ENCODE peak calls at places on chromosome 1, in four cellular contexts. K is CD4-positive, alpha-beta T cell; Q is tibial artery; S is CD4-positive, alpha-beta memory T cell. R is an unnamed sample.

GRCh38 chr1:95369985-95370670 is 136.1 kb downstream of the RWDD3 start:
- DNase-seq in K (no peak), S (no peak), Q (no peak), R (no peak)

GRCh38 chr1:168958562-168959289 is 147.8 kb upstream of the ATP1B1 start:
- DNase-seq in Q (no peak), S (no peak), K (no peak), R (no peak)

GRCh38 chr1:52825868-52826267 is 16.7 kb upstream of the ZYG11A start:
- DNase-seq in S (no peak), K (no peak), Q (no peak), R (no peak)

GRCh38 chr1:108801101-108801500 is 54.6 kb downstream of the STXBP3 start:
- DNase-seq in K (no peak), Q (no peak), S (no peak), R (no peak)

GRCh38 chr1:230542681-230543080 is 99.6 kb upstream of the COG2 start:
- DNase-seq in K (no peak), S (no peak), Q (no peak), R (no peak)

GRCh38 chr1:224528900-224529299 is 87.2 kb upstream of the CNIH3 start:
- DNase-seq in S (no peak), K (no peak), Q (no peak), R (no peak)

GRCh38 chr1:181251001-181251712 is 162.7 kb downstream of the IER5 start:
- DNase-seq in S (no peak), K (no peak), Q (no peak), R (peak)

GRCh38 chr1:67888707-67889106 is 55.4 kb upstream of the GNG12 start:
- DNase-seq in Q (no peak), S (no peak), K (no peak), R (no peak)

GRCh38 chr1:169250022-169250421 is 117.6 kb downstream of the NME7 start:
- DNase-seq in Q (no peak), S (no peak), K (no peak), R (no peak)

GRCh38 chr1:66244429-66244828 is 289.5 kb upstream of the SGIP1 start:
- DNase-seq in K (no peak), Q (no peak), S (no peak), R (no peak)

GRCh38 chr1:217040696-217041095 is 317.5 kb upstream of the ESRRG start:
- DNase-seq in K (no peak), Q (no peak), S (no peak), R (no peak)

GRCh38 chr1:165395522-165396300 is 39.2 kb upstream of the LMX1A start:
- DNase-seq in K (no peak), Q (no peak), S (no peak), R (peak)

GRCh38 chr1:30541721-30542485 is 181.5 kb downstream of the MATN1 start:
- DNase-seq in K (no peak), Q (no peak), S (no peak), R (no peak)

GRCh38 chr1:239250353-239251035 is 135.9 kb upstream of the CHRM3 start:
- DNase-seq in K (no peak), S (no peak), Q (no peak), R (no peak)

GRCh38 chr1:150995896-150996295 is 10.8 kb downstream of the MINDY1 start:
- DNase-seq in S (peak), Q (peak), K (no peak), R (no peak)

GRCh38 chr1:32813941-32814739 is 3.0 kb downstream of the YARS1 start:
- DNase-seq in K (no peak), S (no peak), Q (no peak), R (peak)

GRCh38 chr1:173307845-173308244 is 100.7 kb upstream of the TNFSF4 start:
- DNase-seq in S (no peak), Q (no peak), K (no peak), R (no peak)

GRCh38 chr1:155068599-155068998 is 5.1 kb downstream of the EFNA4 start:
- DNase-seq in K (no peak), Q (no peak), S (no peak), R (no peak)

GRCh38 chr1:40909281-40909680 is 47.1 kb upstream of the CITED4 start:
- DNase-seq in K (no peak), S (no peak), Q (no peak), R (no peak)

GRCh38 chr1:234779160-234779538 is 169.2 kb upstream of the IRF2BP2 start:
- DNase-seq in S (no peak), K (no peak), Q (no peak), R (no peak)

GRCh38 chr1:12335815-12336214 is 106.0 kb downstream of the VPS13D start:
- DNase-seq in K (no peak), Q (no peak), S (no peak), R (no peak)

GRCh38 chr1:110118636-110119396 is 6.6 kb downstream of the UBL4B start:
- DNase-seq in K (no peak), S (no peak), Q (no peak), R (no peak)

GRCh38 chr1:1199141-1199960 is 7.0 kb downstream of the TNFRSF18 start:
- DNase-seq in K (no peak), S (no peak), Q (no peak), R (no peak)

GRCh38 chr1:211908951-211909350 is 78.4 kb upstream of the LPGAT1 start:
- DNase-seq in S (no peak), Q (no peak), K (no peak), R (no peak)

GRCh38 chr1:181334724-181335123 is 148.6 kb upstream of the CACNA1E start:
- DNase-seq in S (no peak), Q (no peak), K (no peak), R (no peak)

GRCh38 chr1:52403566-52404115 is 582 bp downstream of the ORC1 start:
- DNase-seq in Q (no peak), K (peak), S (peak), R (peak)

GRCh38 chr1:193927550-193927949 is 741.1 kb upstream of the B3GALT2 start:
- DNase-seq in S (no peak), Q (no peak), K (no peak), R (no peak)

GRCh38 chr1:209435654-209436566 is 147.6 kb upstream of the CAMK1G start:
- DNase-seq in Q (peak), S (no peak), K (no peak), R (peak)

GRCh38 chr1:200483491-200484143 is 73.8 kb upstream of the ZNF281 start:
- DNase-seq in S (no peak), K (no peak), Q (no peak), R (peak)

GRCh38 chr1:218851601-218852000 is 322.1 kb upstream of the LYPLAL1 start:
- DNase-seq in K (no peak), Q (no peak), S (no peak), R (no peak)

GRCh38 chr1:84598846-84599741 is 24.9 kb upstream of the CTBS start:
- DNase-seq in S (no peak), Q (no peak), K (no peak), R (peak)

GRCh38 chr1:226904772-226905171 is 34.4 kb downstream of the PSEN2 start:
- DNase-seq in K (no peak), S (no peak), Q (no peak), R (no peak)

GRCh38 chr1:204348722-204349121 is 11.0 kb downstream of the PLEKHA6 start:
- DNase-seq in S (no peak), K (no peak), Q (peak), R (no peak)

GRCh38 chr1:45864124-45864721 is 60.8 kb downstream of the MAST2 start:
- DNase-seq in Q (no peak), S (no peak), K (no peak), R (no peak)

DNA sequence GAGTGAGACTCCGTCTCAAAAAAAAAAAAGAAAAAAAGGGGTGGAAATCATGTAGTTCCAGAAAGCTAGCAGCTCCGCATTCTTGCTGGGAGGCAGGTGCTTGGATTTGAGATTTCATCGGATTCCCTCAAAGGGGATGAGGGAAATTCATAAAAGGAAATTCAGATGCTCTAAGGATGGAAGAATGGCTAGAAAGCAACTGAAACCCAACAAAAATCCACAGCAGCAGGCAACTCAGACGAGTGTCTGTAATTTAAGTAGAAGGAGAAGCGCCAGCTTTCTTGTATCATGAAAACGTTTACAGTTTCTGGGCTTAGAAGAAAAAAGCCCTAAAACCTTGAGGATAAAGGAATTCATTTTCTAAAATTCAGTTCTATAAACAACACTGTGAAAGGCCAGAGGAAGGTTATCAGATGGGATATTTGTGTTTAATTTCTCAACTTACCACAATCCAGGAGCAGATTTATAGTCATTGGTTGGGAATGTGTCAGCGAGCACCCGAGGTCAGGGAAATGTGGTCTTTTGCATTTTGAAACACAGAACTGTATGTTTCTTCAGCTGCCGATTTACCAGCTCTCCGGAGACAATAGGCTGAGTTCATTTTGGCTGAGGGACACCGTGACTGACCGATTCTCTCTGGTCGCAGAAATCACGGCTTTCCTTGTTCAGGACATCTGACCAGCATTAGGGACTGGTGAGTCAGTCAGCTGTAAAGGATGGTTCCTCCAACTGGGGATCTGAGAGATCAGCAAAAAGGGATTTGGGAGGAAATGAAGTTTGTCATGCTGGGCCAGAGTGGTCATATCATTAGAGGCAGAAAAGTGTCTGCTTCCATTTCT is 111.5 kb upstream of the ERRFI1 start:
- DNase-seq in K (no peak), S (no peak), Q (peak), R (no peak)
- H3K27ac ChIP-seq in K (no peak), S (no peak), Q (peak), R (no peak)

DNA sequence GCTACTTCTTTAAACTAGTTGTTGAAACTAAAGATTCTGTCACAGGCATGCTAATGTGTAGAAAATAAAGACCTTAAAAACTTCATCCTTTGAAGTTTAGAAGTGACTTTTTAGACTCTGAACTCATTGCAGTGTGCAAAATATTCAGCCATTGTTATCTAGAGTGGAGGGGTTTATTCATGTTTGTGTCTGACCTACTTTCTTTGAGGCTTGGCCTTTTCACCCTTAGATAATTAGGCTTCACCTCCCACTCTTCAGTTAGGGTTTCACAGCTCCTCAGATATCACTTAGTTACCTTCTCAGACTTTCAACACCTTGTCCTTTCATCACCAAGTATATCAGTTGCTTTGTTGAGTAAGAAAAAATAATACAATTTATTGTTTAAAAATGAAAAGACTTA is 75.9 kb downstream of the IVNS1ABP start:
- DNase-seq in Q (no peak), S (peak), K (no peak), R (no peak)
- H3K27ac ChIP-seq in Q (no peak), S (no peak), K (no peak), R (no peak)

GRCh38 chr1:245652660-245653427 is 498.1 kb downstream of the KIF26B start:
- DNase-seq in Q (no peak), S (no peak), K (no peak), R (no peak)

GRCh38 chr1:245654460-245655050 is 499.8 kb downstream of the KIF26B start:
- DNase-seq in K (no peak), Q (no peak), S (no peak), R (no peak)

GRCh38 chr1:245656189-245656717 is 501.5 kb downstream of the KIF26B start:
- DNase-seq in Q (no peak), K (no peak), S (no peak), R (no peak)

DNA sequence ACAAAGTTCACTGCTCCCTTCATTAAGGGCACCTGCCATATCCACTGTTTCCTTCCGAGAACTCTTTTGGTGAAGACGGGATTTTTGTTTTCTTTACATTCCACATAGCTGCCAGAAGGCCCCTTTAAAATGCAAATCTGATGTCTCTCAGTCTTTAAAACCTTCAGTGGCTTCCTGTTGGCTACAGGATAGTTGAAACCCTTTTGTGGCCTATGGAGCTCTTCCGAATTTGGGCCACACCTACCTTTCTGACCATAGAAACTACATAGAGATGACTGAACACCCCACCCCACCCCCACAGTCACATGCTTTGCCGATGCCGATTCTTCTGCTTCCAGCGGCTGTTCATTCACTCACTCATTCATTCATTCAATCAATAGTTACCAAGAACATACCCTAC is 502.6 kb downstream of the KIF26B start:
- DNase-seq in Q (no peak), S (no peak), K (no peak), R (no peak)
- H3K27ac ChIP-seq in Q (no peak), S (no peak), K (no peak), R (no peak)

DNA sequence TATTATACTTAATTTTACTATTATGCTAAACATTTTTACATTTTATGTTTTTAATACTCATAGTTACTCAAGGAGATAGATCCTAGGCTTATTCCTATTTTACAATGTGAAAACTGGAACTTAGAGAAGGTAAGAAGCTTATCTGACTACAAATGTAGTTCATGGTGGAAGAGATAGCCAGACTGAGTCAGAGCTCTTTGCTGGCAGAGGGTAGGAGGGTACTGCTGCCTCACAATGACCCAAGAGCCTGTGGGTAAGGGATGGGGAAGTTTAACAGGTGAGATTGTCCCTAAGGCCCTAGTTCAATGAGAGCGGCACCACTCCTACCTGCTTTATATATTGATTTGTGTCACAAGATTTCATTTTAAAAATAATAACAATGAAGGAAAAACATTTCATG is 34.1 kb upstream of the NEK7 start:
- DNase-seq in S (no peak), K (no peak), Q (no peak), R (no peak)
- H3K27ac ChIP-seq in S (no peak), K (no peak), Q (no peak), R (no peak)